ENCODE peak calls at places on chromosome 20, in seven cellular contexts. N is brain microvascular endothelial cell; L is mesendoderm; D is heart right ventricle; E is naive thymus-derived CD4-positive, alpha-beta T cell; F is uterus; V is tibial artery. X is an unnamed sample.
A peak's percentile ranks its signal among the peaks of the same experiment; 100 is the strongest.

GRCh38 chr20:10985536-10985935 is 311.7 kb upstream of the JAG1 start:
- DNase-seq in N (peak; percentile 64), L (no peak), D (no peak), E (no peak), F (no peak), V (no peak), X (no peak)

GRCh38 chr20:57398231-57398821 is 7.1 kb downstream of the RBM38 start:
- DNase-seq in N (no peak), L (no peak), D (peak; percentile 57), E (peak; percentile 94), F (peak; percentile 60), V (no peak), X (no peak)

GRCh38 chr20:59102722-59103415 is 60.3 kb upstream of the PRELID3B start:
- DNase-seq in N (no peak), L (no peak), D (no peak), E (no peak), F (no peak), V (no peak), X (no peak)

GRCh38 chr20:54510546-54511129 is 35.2 kb downstream of the DOK5 start:
- DNase-seq in N (no peak), L (peak; percentile 57), D (peak; percentile 19), E (no peak), F (no peak), V (no peak), X (no peak)

GRCh38 chr20:44627364-44628010 is 24.0 kb downstream of the ADA start:
- DNase-seq in N (no peak), L (peak; percentile 50), D (no peak), E (no peak), F (no peak), V (no peak), X (no peak)

GRCh38 chr20:36261389-36262105 is 25.3 kb downstream of the AAR2 start:
- DNase-seq in N (no peak), L (no peak), D (no peak), E (no peak), F (no peak), V (no peak), X (no peak)

GRCh38 chr20:44219791-44220190 is 9.2 kb upstream of the OSER1 start:
- DNase-seq in N (no peak), L (peak; percentile 47), D (no peak), E (no peak), F (no peak), V (no peak), X (no peak)

GRCh38 chr20:34516874-34517542 is 786 bp downstream of the DYNLRB1 start:
- DNase-seq in N (no peak), L (peak; percentile 43), D (no peak), E (no peak), F (peak; percentile 28), V (no peak), X (peak; percentile 43)

GRCh38 chr20:10433014-10433622 is 904 bp downstream of the MKKS start:
- DNase-seq in N (no peak), L (no peak), D (no peak), E (no peak), F (no peak), V (no peak), X (no peak)

GRCh38 chr20:1094706-1095220 is 23.6 kb upstream of the PSMF1 start:
- DNase-seq in N (no peak), L (no peak), D (no peak), E (no peak), F (no peak), V (no peak), X (no peak)

GRCh38 chr20:61437280-61438206 is 185.5 kb downstream of the CDH4 start:
- DNase-seq in N (peak; percentile 16), L (peak; percentile 87), D (no peak), E (no peak), F (no peak), V (peak; percentile 65), X (no peak)

GRCh38 chr20:45897692-45898091 is 6.6 kb downstream of the CTSA start:
- DNase-seq in N (no peak), L (no peak), D (no peak), E (no peak), F (no peak), V (no peak), X (no peak)

GRCh38 chr20:17488916-17489600 is 42.1 kb downstream of the BFSP1 start:
- DNase-seq in N (no peak), L (no peak), D (no peak), E (no peak), F (no peak), V (no peak), X (no peak)

GRCh38 chr20:25247666-25248500 is at the start of gene PYGB:
- DNase-seq in N (peak; percentile 63), L (peak; percentile 89), D (peak; percentile 79), E (peak; percentile 73), F (peak; percentile 83), V (peak; percentile 88), X (peak; percentile 80)

GRCh38 chr20:62010551-62011402 is 54.9 kb downstream of the TAF4 start:
- DNase-seq in N (peak; percentile 49), L (peak; percentile 64), D (peak; percentile 40), E (peak; percentile 70), F (peak; percentile 53), V (no peak), X (peak; percentile 51)

GRCh38 chr20:57619053-57619831 is 984 bp downstream of the ZBP1 start:
- DNase-seq in N (no peak), L (no peak), D (no peak), E (peak; percentile 81), F (no peak), V (peak; percentile 67), X (no peak)

GRCh38 chr20:23366384-23366783 is 4.4 kb downstream of the GZF1 start:
- DNase-seq in N (no peak), L (no peak), D (no peak), E (no peak), F (no peak), V (no peak), X (no peak)

GRCh38 chr20:23365390-23366165 is 3.6 kb downstream of the GZF1 start:
- DNase-seq in N (no peak), L (no peak), D (no peak), E (no peak), F (no peak), V (no peak), X (no peak)

GRCh38 chr20:23368316-23369110 is 6.5 kb downstream of the GZF1 start:
- DNase-seq in N (no peak), L (no peak), D (no peak), E (no peak), F (no peak), V (no peak), X (no peak)

GRCh38 chr20:23369424-23369823 is 7.4 kb downstream of the GZF1 start:
- DNase-seq in N (no peak), L (no peak), D (no peak), E (no peak), F (no peak), V (no peak), X (no peak)

DNA sequence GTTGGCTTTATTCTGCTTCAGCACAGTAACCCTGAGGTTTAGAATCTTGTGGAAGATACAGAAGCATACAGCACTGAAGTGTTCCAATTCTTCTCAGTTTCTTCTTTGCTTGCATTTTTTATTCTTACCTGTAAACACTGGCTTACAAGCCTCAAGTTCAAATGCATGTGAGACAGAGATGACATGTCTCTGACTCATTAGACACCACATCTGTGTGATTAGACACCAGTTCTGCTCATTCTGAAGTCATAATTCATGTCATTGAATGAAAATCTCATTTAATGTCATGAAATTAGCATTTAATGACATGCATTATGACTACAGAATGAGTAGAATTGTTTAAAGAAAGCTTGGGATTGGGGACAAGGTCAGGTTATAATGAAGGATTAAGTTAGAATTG is 5.8 kb downstream of the GZF1 start:
- DNase-seq in N (no peak), L (no peak), D (no peak), E (no peak), F (no peak), V (no peak), X (no peak)
- H3K36me3 ChIP-seq in N (peaks cover 52% of the 10 kb centered on the region), L (peaks cover 5% of the 10 kb centered on the region), D (peaks cover 87% of the 10 kb centered on the region), E (peaks cover 55% of the 10 kb centered on the region), F (no peaks in the 10 kb centered on the region), V (peaks cover 50% of the 10 kb centered on the region), X (peaks cover 51% of the 10 kb centered on the region)

DNA sequence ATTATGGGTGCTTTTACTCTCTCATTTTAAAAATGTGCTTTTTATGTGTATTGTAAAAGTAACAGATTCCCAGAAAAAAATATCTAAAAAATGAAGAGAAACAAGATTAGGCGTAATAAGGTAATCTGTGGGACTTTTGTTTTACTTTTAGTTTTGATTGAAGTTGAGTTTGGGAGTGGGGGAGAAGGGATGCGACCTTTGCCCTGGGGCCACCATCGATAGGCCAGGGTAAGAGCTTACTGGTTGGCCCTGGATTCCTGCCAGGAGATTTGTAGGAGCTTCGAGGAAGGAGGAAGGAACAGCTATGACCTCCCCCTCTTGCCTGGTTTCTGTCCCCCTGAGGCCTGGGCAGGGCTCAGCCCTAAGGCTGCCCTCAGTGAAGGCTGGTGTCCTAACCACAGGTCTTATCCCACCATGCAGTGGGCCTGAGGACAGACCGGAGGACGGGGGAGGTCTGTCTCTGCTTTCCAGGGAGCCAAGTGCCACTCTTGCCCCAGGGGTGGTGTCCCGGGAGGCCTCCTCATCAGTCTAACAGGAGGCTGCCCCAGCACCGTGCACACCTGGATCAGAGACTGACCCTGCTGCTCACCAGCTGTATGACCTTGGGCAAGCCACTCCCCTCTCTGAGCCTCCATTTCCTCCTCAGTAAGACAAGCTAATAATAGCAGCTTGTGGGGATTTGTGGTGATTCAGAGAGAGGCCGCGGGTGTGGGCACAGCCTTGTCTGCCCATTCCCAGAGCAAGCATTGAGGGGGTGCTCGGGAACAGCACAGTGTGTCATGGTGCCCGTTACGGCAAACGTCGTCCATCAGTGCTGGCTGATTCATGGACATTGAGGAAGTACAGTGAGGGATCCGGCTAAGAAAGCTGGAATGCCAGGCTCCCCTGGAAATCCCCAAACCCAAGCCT is 21.2 kb downstream of the TGM2 start:
- DNase-seq in N (peak; percentile 74), L (no peak), D (no peak), E (no peak), F (peak; percentile 47), V (peak; percentile 93), X (peak; percentile 95)
- H3K36me3 ChIP-seq in N (peaks cover 94% of the 10 kb centered on the region), L (no peaks in the 10 kb centered on the region), D (peaks cover 93% of the 10 kb centered on the region), E (no peaks in the 10 kb centered on the region), F (no peaks in the 10 kb centered on the region), V (peaks cover 72% of the 10 kb centered on the region), X (peaks cover 48% of the 10 kb centered on the region)

GRCh38 chr20:51431321-51431720 is 111.2 kb downstream of the NFATC2 start:
- DNase-seq in N (no peak), L (no peak), D (no peak), E (peak; percentile 4), F (no peak), V (no peak), X (no peak)

GRCh38 chr20:51429696-51430095 is 112.8 kb downstream of the NFATC2 start:
- DNase-seq in N (no peak), L (no peak), D (no peak), E (no peak), F (no peak), V (no peak), X (no peak)

GRCh38 chr20:51428451-51429143 is 113.9 kb downstream of the NFATC2 start:
- DNase-seq in N (peak; percentile 44), L (peak; percentile 55), D (peak; percentile 53), E (no peak), F (peak; percentile 47), V (peak; percentile 76), X (no peak)

GRCh38 chr20:51429144-51429482 is 113.4 kb downstream of the NFATC2 start:
- DNase-seq in N (no peak), L (no peak), D (no peak), E (no peak), F (no peak), V (no peak), X (no peak)

GRCh38 chr20:51430198-51430950 is 112.1 kb downstream of the NFATC2 start:
- DNase-seq in N (no peak), L (no peak), D (no peak), E (no peak), F (no peak), V (no peak), X (no peak)
- H3K36me3 ChIP-seq in N (no peaks in the 10 kb centered on the region), L (no peaks in the 10 kb centered on the region), D (peaks cover 21% of the 10 kb centered on the region), E (peaks cover 82% of the 10 kb centered on the region), F (no peaks in the 10 kb centered on the region), V (peaks cover 5% of the 10 kb centered on the region), X (no peaks in the 10 kb centered on the region)

GRCh38 chr20:31690124-31690666 is 32.5 kb downstream of the BCL2L1 start:
- DNase-seq in N (no peak), L (no peak), D (no peak), E (no peak), F (no peak), V (no peak), X (no peak)
- H3K36me3 ChIP-seq in N (peaks cover 16% of the 10 kb centered on the region), L (no peaks in the 10 kb centered on the region), D (peaks cover 64% of the 10 kb centered on the region), E (peaks cover 18% of the 10 kb centered on the region), F (no peaks in the 10 kb centered on the region), V (no peaks in the 10 kb centered on the region), X (peaks cover 18% of the 10 kb centered on the region)

X was measured in MG63.